ENCODE peak calls at places on chromosomes 12 and 14, in eight cellular contexts. One of them, this sample, is unnamed.

GRCh38 chr14:81537193-81537592 is 3.5 kb upstream of the SEL1L start:
- DNase-seq in brain microvascular endothelial cell: no peak
- DNase-seq in GDM1: no peak
- DNase-seq in mesothelial cell of epicardium: no peak
- DNase-seq in anterior cingulate cortex: no peak
- DNase-seq in lower leg skin: no peak
- DNase-seq in neuronal stem cell: no peak
- DNase-seq in HS-27A: no peak
- DNase-seq in this sample: no peak

GRCh38 chr14:102893452-102893851 is 29.0 kb upstream of the AMN start:
- DNase-seq in HS-27A: no peak
- DNase-seq in anterior cingulate cortex: no peak
- DNase-seq in mesothelial cell of epicardium: no peak
- DNase-seq in lower leg skin: peak; percentile 91
- DNase-seq in brain microvascular endothelial cell: peak; percentile 89
- DNase-seq in neuronal stem cell: no peak
- DNase-seq in GDM1: no peak
- DNase-seq in this sample: no peak

GRCh38 chr12:40684986-40685385 is 7.3 kb upstream of the CNTN1 start:
- DNase-seq in lower leg skin: no peak
- DNase-seq in mesothelial cell of epicardium: no peak
- DNase-seq in GDM1: no peak
- DNase-seq in anterior cingulate cortex: no peak
- DNase-seq in neuronal stem cell: no peak
- DNase-seq in HS-27A: no peak
- DNase-seq in brain microvascular endothelial cell: no peak
- DNase-seq in this sample: no peak

GRCh38 chr14:24436355-24437019 is 6.1 kb downstream of the SDR39U1 start:
- DNase-seq in lower leg skin: no peak
- DNase-seq in HS-27A: no peak
- DNase-seq in anterior cingulate cortex: peak; percentile 34
- DNase-seq in neuronal stem cell: peak; percentile 48
- DNase-seq in brain microvascular endothelial cell: peak; percentile 43
- DNase-seq in GDM1: peak; percentile 49
- DNase-seq in mesothelial cell of epicardium: no peak
- DNase-seq in this sample: no peak

GRCh38 chr12:15801770-15802393 is 12.7 kb upstream of the EPS8 start:
- DNase-seq in GDM1: no peak
- DNase-seq in lower leg skin: no peak
- DNase-seq in HS-27A: no peak
- DNase-seq in neuronal stem cell: no peak
- DNase-seq in brain microvascular endothelial cell: no peak
- DNase-seq in anterior cingulate cortex: no peak
- DNase-seq in mesothelial cell of epicardium: no peak
- DNase-seq in this sample: peak; percentile 86

GRCh38 chr12:1339608-1340319 is 254.6 kb downstream of the FBXL14 start:
- DNase-seq in HS-27A: no peak
- DNase-seq in mesothelial cell of epicardium: no peak
- DNase-seq in anterior cingulate cortex: no peak
- DNase-seq in brain microvascular endothelial cell: no peak
- DNase-seq in neuronal stem cell: no peak
- DNase-seq in lower leg skin: no peak
- DNase-seq in GDM1: no peak
- DNase-seq in this sample: no peak

GRCh38 chr12:63150255-63151060 is 543 bp downstream of the AVPR1A start:
- DNase-seq in neuronal stem cell: peak; percentile 56
- DNase-seq in brain microvascular endothelial cell: no peak
- DNase-seq in HS-27A: no peak
- DNase-seq in anterior cingulate cortex: no peak
- DNase-seq in lower leg skin: peak; percentile 82
- DNase-seq in GDM1: no peak
- DNase-seq in mesothelial cell of epicardium: peak; percentile 52
- DNase-seq in this sample: no peak

GRCh38 chr12:103656291-103656690 is 69.2 kb downstream of the STAB2 start:
- DNase-seq in lower leg skin: no peak
- DNase-seq in mesothelial cell of epicardium: no peak
- DNase-seq in brain microvascular endothelial cell: no peak
- DNase-seq in HS-27A: no peak
- DNase-seq in GDM1: no peak
- DNase-seq in anterior cingulate cortex: no peak
- DNase-seq in neuronal stem cell: no peak
- DNase-seq in this sample: no peak

GRCh38 chr14:36663404-36664321 is 2.0 kb downstream of the PAX9 start:
- DNase-seq in brain microvascular endothelial cell: no peak
- DNase-seq in GDM1: no peak
- DNase-seq in mesothelial cell of epicardium: peak; percentile 45
- DNase-seq in HS-27A: no peak
- DNase-seq in lower leg skin: no peak
- DNase-seq in anterior cingulate cortex: no peak
- DNase-seq in neuronal stem cell: no peak
- DNase-seq in this sample: no peak

GRCh38 chr12:133081408-133081806 is 684 bp downstream of the ZNF140 start:
- DNase-seq in mesothelial cell of epicardium: no peak
- DNase-seq in lower leg skin: no peak
- DNase-seq in brain microvascular endothelial cell: no peak
- DNase-seq in HS-27A: no peak
- DNase-seq in GDM1: no peak
- DNase-seq in neuronal stem cell: no peak
- DNase-seq in anterior cingulate cortex: no peak
- DNase-seq in this sample: no peak

GRCh38 chr12:62998454-62998853 is 63.5 kb upstream of the PPM1H start:
- DNase-seq in GDM1: no peak
- DNase-seq in lower leg skin: no peak
- DNase-seq in anterior cingulate cortex: no peak
- DNase-seq in HS-27A: no peak
- DNase-seq in brain microvascular endothelial cell: no peak
- DNase-seq in neuronal stem cell: no peak
- DNase-seq in mesothelial cell of epicardium: no peak
- DNase-seq in this sample: no peak

GRCh38 chr14:91383439-91383838 is 34.2 kb downstream of the CCDC88C start:
- DNase-seq in lower leg skin: no peak
- DNase-seq in anterior cingulate cortex: no peak
- DNase-seq in mesothelial cell of epicardium: no peak
- DNase-seq in brain microvascular endothelial cell: no peak
- DNase-seq in GDM1: no peak
- DNase-seq in neuronal stem cell: no peak
- DNase-seq in HS-27A: no peak
- DNase-seq in this sample: no peak

GRCh38 chr14:94769413-94770250 is at the start of gene GSC:
- DNase-seq in anterior cingulate cortex: no peak
- DNase-seq in GDM1: no peak
- DNase-seq in neuronal stem cell: no peak
- DNase-seq in mesothelial cell of epicardium: peak; percentile 51
- DNase-seq in brain microvascular endothelial cell: no peak
- DNase-seq in HS-27A: no peak
- DNase-seq in lower leg skin: peak; percentile 89
- DNase-seq in this sample: no peak

GRCh38 chr12:27064397-27065342 is 17.7 kb downstream of the C12orf71 start:
- DNase-seq in GDM1: no peak
- DNase-seq in anterior cingulate cortex: no peak
- DNase-seq in mesothelial cell of epicardium: no peak
- DNase-seq in lower leg skin: no peak
- DNase-seq in neuronal stem cell: no peak
- DNase-seq in HS-27A: no peak
- DNase-seq in brain microvascular endothelial cell: no peak
- DNase-seq in this sample: no peak

GRCh38 chr14:30656190-30656632 is 34.1 kb downstream of the SCFD1 start:
- DNase-seq in neuronal stem cell: peak; percentile 17
- DNase-seq in mesothelial cell of epicardium: no peak
- DNase-seq in lower leg skin: no peak
- DNase-seq in GDM1: no peak
- DNase-seq in HS-27A: no peak
- DNase-seq in anterior cingulate cortex: no peak
- DNase-seq in brain microvascular endothelial cell: peak; percentile 27
- DNase-seq in this sample: no peak

GRCh38 chr12:13004368-13004767 is 4.3 kb upstream of the HEBP1 start:
- DNase-seq in HS-27A: no peak
- DNase-seq in lower leg skin: no peak
- DNase-seq in brain microvascular endothelial cell: no peak
- DNase-seq in anterior cingulate cortex: no peak
- DNase-seq in GDM1: no peak
- DNase-seq in neuronal stem cell: no peak
- DNase-seq in mesothelial cell of epicardium: no peak
- DNase-seq in this sample: no peak

GRCh38 chr12:53252349-53252916 is 15.7 kb upstream of the ESPL1 start:
- DNase-seq in mesothelial cell of epicardium: no peak
- DNase-seq in anterior cingulate cortex: no peak
- DNase-seq in HS-27A: no peak
- DNase-seq in lower leg skin: peak; percentile 90
- DNase-seq in brain microvascular endothelial cell: no peak
- DNase-seq in neuronal stem cell: no peak
- DNase-seq in GDM1: no peak
- DNase-seq in this sample: no peak

GRCh38 chr12:118357327-118358007 is 15.2 kb downstream of the TAOK3 start:
- DNase-seq in GDM1: peak; percentile 57
- DNase-seq in brain microvascular endothelial cell: peak; percentile 74
- DNase-seq in HS-27A: no peak
- DNase-seq in lower leg skin: peak; percentile 81
- DNase-seq in mesothelial cell of epicardium: no peak
- DNase-seq in neuronal stem cell: no peak
- DNase-seq in anterior cingulate cortex: peak; percentile 15
- DNase-seq in this sample: no peak

GRCh38 chr12:10304161-10304574 is 3.5 kb upstream of the KLRD1 start:
- DNase-seq in HS-27A: no peak
- DNase-seq in GDM1: no peak
- DNase-seq in lower leg skin: no peak
- DNase-seq in mesothelial cell of epicardium: no peak
- DNase-seq in neuronal stem cell: no peak
- DNase-seq in brain microvascular endothelial cell: peak; percentile 74
- DNase-seq in anterior cingulate cortex: no peak
- DNase-seq in this sample: no peak

GRCh38 chr14:50744242-50744641 is 76.1 kb upstream of the SAV1 start:
- DNase-seq in mesothelial cell of epicardium: no peak
- DNase-seq in HS-27A: no peak
- DNase-seq in anterior cingulate cortex: no peak
- DNase-seq in GDM1: no peak
- DNase-seq in lower leg skin: no peak
- DNase-seq in neuronal stem cell: no peak
- DNase-seq in brain microvascular endothelial cell: no peak
- DNase-seq in this sample: no peak

GRCh38 chr12:5718680-5719079 is 226.4 kb downstream of the ANO2 start:
- DNase-seq in neuronal stem cell: no peak
- DNase-seq in brain microvascular endothelial cell: no peak
- DNase-seq in anterior cingulate cortex: no peak
- DNase-seq in GDM1: no peak
- DNase-seq in HS-27A: no peak
- DNase-seq in lower leg skin: no peak
- DNase-seq in mesothelial cell of epicardium: no peak
- DNase-seq in this sample: no peak

GRCh38 chr12:128627659-128628058 is 196.1 kb downstream of the SLC15A4 start:
- DNase-seq in GDM1: no peak
- DNase-seq in anterior cingulate cortex: no peak
- DNase-seq in mesothelial cell of epicardium: no peak
- DNase-seq in brain microvascular endothelial cell: no peak
- DNase-seq in HS-27A: no peak
- DNase-seq in lower leg skin: peak; percentile 53
- DNase-seq in neuronal stem cell: no peak
- DNase-seq in this sample: no peak

GRCh38 chr12:55696796-55697462 is 10.8 kb downstream of the ITGA7 start:
- DNase-seq in GDM1: no peak
- DNase-seq in neuronal stem cell: no peak
- DNase-seq in brain microvascular endothelial cell: no peak
- DNase-seq in lower leg skin: peak; percentile 70
- DNase-seq in HS-27A: no peak
- DNase-seq in anterior cingulate cortex: no peak
- DNase-seq in mesothelial cell of epicardium: no peak
- DNase-seq in this sample: no peak

GRCh38 chr14:61570188-61570960 is 124.9 kb upstream of the HIF1A start:
- DNase-seq in anterior cingulate cortex: no peak
- DNase-seq in mesothelial cell of epicardium: no peak
- DNase-seq in brain microvascular endothelial cell: no peak
- DNase-seq in HS-27A: no peak
- DNase-seq in lower leg skin: no peak
- DNase-seq in GDM1: no peak
- DNase-seq in neuronal stem cell: no peak
- DNase-seq in this sample: no peak

GRCh38 chr12:32494676-32495075 is 95.3 kb downstream of the FGD4 start:
- DNase-seq in lower leg skin: no peak
- DNase-seq in brain microvascular endothelial cell: no peak
- DNase-seq in mesothelial cell of epicardium: no peak
- DNase-seq in HS-27A: no peak
- DNase-seq in neuronal stem cell: no peak
- DNase-seq in anterior cingulate cortex: no peak
- DNase-seq in GDM1: no peak
- DNase-seq in this sample: no peak

GRCh38 chr14:76473381-76474263 is 97.7 kb downstream of the ESRRB start:
- DNase-seq in GDM1: no peak
- DNase-seq in neuronal stem cell: no peak
- DNase-seq in lower leg skin: no peak
- DNase-seq in anterior cingulate cortex: no peak
- DNase-seq in brain microvascular endothelial cell: no peak
- DNase-seq in HS-27A: no peak
- DNase-seq in mesothelial cell of epicardium: peak; percentile 68
- DNase-seq in this sample: no peak

GRCh38 chr14:68345738-68346137 is 447.1 kb downstream of the ZFP36L1 start:
- DNase-seq in HS-27A: no peak
- DNase-seq in lower leg skin: no peak
- DNase-seq in anterior cingulate cortex: no peak
- DNase-seq in neuronal stem cell: no peak
- DNase-seq in brain microvascular endothelial cell: no peak
- DNase-seq in GDM1: no peak
- DNase-seq in mesothelial cell of epicardium: no peak
- DNase-seq in this sample: no peak

GRCh38 chr12:54370218-54370730 is 6.0 kb upstream of the GPR84 start:
- DNase-seq in lower leg skin: peak; percentile 96
- DNase-seq in GDM1: no peak
- DNase-seq in mesothelial cell of epicardium: peak; percentile 83
- DNase-seq in anterior cingulate cortex: peak; percentile 67
- DNase-seq in brain microvascular endothelial cell: peak; percentile 57
- DNase-seq in HS-27A: no peak
- DNase-seq in neuronal stem cell: no peak
- DNase-seq in this sample: no peak

GRCh38 chr12:64685605-64686004 is 73.6 kb downstream of the GNS start:
- DNase-seq in HS-27A: no peak
- DNase-seq in neuronal stem cell: no peak
- DNase-seq in lower leg skin: no peak
- DNase-seq in mesothelial cell of epicardium: no peak
- DNase-seq in anterior cingulate cortex: no peak
- DNase-seq in GDM1: no peak
- DNase-seq in brain microvascular endothelial cell: no peak
- DNase-seq in this sample: no peak

This sample was measured in keratinocyte.